ENCODE peak calls at places on chromosomes 13 and 19, in eight cellular contexts. One of them, this sample, is unnamed.
A peak's percentile ranks its signal among the peaks of the same experiment; 100 is the strongest.

GRCh38 chr19:4717191-4717965 is 6.3 kb downstream of the DPP9 start:
- DNase-seq in CD8-positive, alpha-beta memory T cell: no peak
- DNase-seq in Ammon's horn: no peak
- DNase-seq in endodermal cell: no peak
- DNase-seq in GM12892: no peak
- DNase-seq in fibroblast of gingiva: no peak
- DNase-seq in cardiac fibroblast: peak; percentile 95
- DNase-seq in left lung: peak; percentile 81
- DNase-seq in this sample: no peak

GRCh38 chr13:102724923-102725322 is 30.1 kb upstream of the METTL21C start:
- DNase-seq in left lung: no peak
- DNase-seq in cardiac fibroblast: peak; percentile 69
- DNase-seq in endodermal cell: no peak
- DNase-seq in fibroblast of gingiva: peak; percentile 71
- DNase-seq in CD8-positive, alpha-beta memory T cell: no peak
- DNase-seq in Ammon's horn: peak; percentile 66
- DNase-seq in GM12892: no peak
- DNase-seq in this sample: no peak

GRCh38 chr13:24301434-24301833 is 7.9 kb upstream of the C1QTNF9 start:
- DNase-seq in cardiac fibroblast: no peak
- DNase-seq in endodermal cell: no peak
- DNase-seq in fibroblast of gingiva: no peak
- DNase-seq in GM12892: no peak
- DNase-seq in Ammon's horn: no peak
- DNase-seq in left lung: no peak
- DNase-seq in CD8-positive, alpha-beta memory T cell: no peak
- DNase-seq in this sample: no peak

GRCh38 chr13:99288069-99288468 is 19.1 kb downstream of the GPR183 start:
- DNase-seq in CD8-positive, alpha-beta memory T cell: no peak
- DNase-seq in cardiac fibroblast: no peak
- DNase-seq in left lung: no peak
- DNase-seq in endodermal cell: no peak
- DNase-seq in Ammon's horn: peak; percentile 30
- DNase-seq in fibroblast of gingiva: no peak
- DNase-seq in GM12892: peak; percentile 27
- DNase-seq in this sample: peak; percentile 32

GRCh38 chr13:113135281-113135760 is 12.7 kb downstream of the F10 start:
- DNase-seq in endodermal cell: peak; percentile 6
- DNase-seq in GM12892: no peak
- DNase-seq in CD8-positive, alpha-beta memory T cell: no peak
- DNase-seq in cardiac fibroblast: no peak
- DNase-seq in Ammon's horn: no peak
- DNase-seq in left lung: no peak
- DNase-seq in fibroblast of gingiva: no peak
- DNase-seq in this sample: no peak

GRCh38 chr13:80873589-80873988 is 532.7 kb upstream of the SPRY2 start:
- DNase-seq in fibroblast of gingiva: no peak
- DNase-seq in endodermal cell: no peak
- DNase-seq in Ammon's horn: peak; percentile 29
- DNase-seq in cardiac fibroblast: peak; percentile 9
- DNase-seq in GM12892: no peak
- DNase-seq in CD8-positive, alpha-beta memory T cell: no peak
- DNase-seq in left lung: no peak
- DNase-seq in this sample: no peak

GRCh38 chr13:73254827-73255226 is 196.0 kb downstream of the KLF5 start:
- DNase-seq in GM12892: no peak
- DNase-seq in left lung: no peak
- DNase-seq in cardiac fibroblast: no peak
- DNase-seq in Ammon's horn: no peak
- DNase-seq in CD8-positive, alpha-beta memory T cell: no peak
- DNase-seq in fibroblast of gingiva: no peak
- DNase-seq in endodermal cell: no peak
- DNase-seq in this sample: no peak

GRCh38 chr13:27450921-27451461 is 627 bp upstream of the MTIF3 start:
- DNase-seq in Ammon's horn: no peak
- DNase-seq in cardiac fibroblast: peak; percentile 57
- DNase-seq in left lung: peak; percentile 50
- DNase-seq in endodermal cell: peak; percentile 78
- DNase-seq in fibroblast of gingiva: peak; percentile 30
- DNase-seq in CD8-positive, alpha-beta memory T cell: peak; percentile 35
- DNase-seq in GM12892: no peak
- DNase-seq in this sample: no peak

GRCh38 chr19:42179501-42179817 is 38.0 kb downstream of the DEDD2 start:
- DNase-seq in left lung: no peak
- DNase-seq in endodermal cell: no peak
- DNase-seq in fibroblast of gingiva: no peak
- DNase-seq in GM12892: no peak
- DNase-seq in cardiac fibroblast: no peak
- DNase-seq in Ammon's horn: no peak
- DNase-seq in CD8-positive, alpha-beta memory T cell: no peak
- DNase-seq in this sample: no peak

GRCh38 chr19:47272448-47273312 is 2.0 kb upstream of the INAFM1 start:
- DNase-seq in GM12892: peak; percentile 58
- DNase-seq in fibroblast of gingiva: no peak
- DNase-seq in endodermal cell: peak; percentile 72
- DNase-seq in Ammon's horn: peak; percentile 52
- DNase-seq in CD8-positive, alpha-beta memory T cell: no peak
- DNase-seq in cardiac fibroblast: no peak
- DNase-seq in left lung: peak; percentile 66
- DNase-seq in this sample: peak; percentile 56

GRCh38 chr13:69857188-69857821 is 250.3 kb upstream of the ATXN8OS start:
- DNase-seq in fibroblast of gingiva: no peak
- DNase-seq in GM12892: no peak
- DNase-seq in cardiac fibroblast: peak; percentile 57
- DNase-seq in Ammon's horn: peak; percentile 46
- DNase-seq in endodermal cell: no peak
- DNase-seq in left lung: no peak
- DNase-seq in CD8-positive, alpha-beta memory T cell: no peak
- DNase-seq in this sample: no peak